ENCODE peak calls at places on chromosomes 11 and 22, in ten cellular contexts. One of them, this sample, is unnamed.
A peak's percentile ranks its signal among the peaks of the same experiment; 100 is the strongest.

GRCh38 chr11:10725907-10726253 is 25.2 kb upstream of the CTR9 start:
- DNase-seq in upper lobe of right lung: no peak
- DNase-seq in heart left ventricle: no peak
- DNase-seq in lung: no peak
- DNase-seq in lower lobe of right lung: no peak
- DNase-seq in heart right ventricle: no peak
- DNase-seq in upper lobe of left lung: no peak
- DNase-seq in A549: no peak
- DNase-seq in osteoblast: no peak
- DNase-seq in left ventricle myocardium inferior: no peak
- DNase-seq in this sample: no peak

GRCh38 chr11:93017821-93018690 is 48.6 kb downstream of the MTNR1B start:
- DNase-seq in upper lobe of left lung: no peak
- DNase-seq in heart right ventricle: no peak
- DNase-seq in osteoblast: peak; percentile 76
- DNase-seq in upper lobe of right lung: no peak
- DNase-seq in left ventricle myocardium inferior: no peak
- DNase-seq in A549: no peak
- DNase-seq in lung: no peak
- DNase-seq in heart left ventricle: no peak
- DNase-seq in lower lobe of right lung: no peak
- DNase-seq in this sample: no peak

GRCh38 chr22:28207281-28208030 is 288.4 kb upstream of the PITPNB start:
- DNase-seq in heart left ventricle: no peak
- DNase-seq in A549: no peak
- DNase-seq in osteoblast: no peak
- DNase-seq in upper lobe of right lung: no peak
- DNase-seq in left ventricle myocardium inferior: no peak
- DNase-seq in heart right ventricle: no peak
- DNase-seq in lower lobe of right lung: no peak
- DNase-seq in upper lobe of left lung: no peak
- DNase-seq in lung: no peak
- DNase-seq in this sample: no peak

GRCh38 chr11:129023968-129024676 is 81.5 kb upstream of the TP53AIP1 start:
- DNase-seq in left ventricle myocardium inferior: no peak
- DNase-seq in lung: peak; percentile 55
- DNase-seq in A549: no peak
- DNase-seq in upper lobe of right lung: no peak
- DNase-seq in heart left ventricle: no peak
- DNase-seq in osteoblast: no peak
- DNase-seq in lower lobe of right lung: peak; percentile 52
- DNase-seq in upper lobe of left lung: peak; percentile 82
- DNase-seq in heart right ventricle: no peak
- DNase-seq in this sample: no peak

GRCh38 chr11:13772223-13773046 is 104.0 kb downstream of the FAR1 start:
- DNase-seq in lung: no peak
- DNase-seq in upper lobe of left lung: no peak
- DNase-seq in heart left ventricle: peak; percentile 18
- DNase-seq in lower lobe of right lung: no peak
- DNase-seq in osteoblast: peak; percentile 50
- DNase-seq in A549: peak; percentile 16
- DNase-seq in left ventricle myocardium inferior: no peak
- DNase-seq in heart right ventricle: peak; percentile 7
- DNase-seq in upper lobe of right lung: no peak
- DNase-seq in this sample: no peak

GRCh38 chr22:31230871-31231621 is 18.9 kb downstream of the LIMK2 start:
- DNase-seq in lung: peak; percentile 52
- DNase-seq in upper lobe of right lung: no peak
- DNase-seq in heart left ventricle: peak; percentile 46
- DNase-seq in left ventricle myocardium inferior: no peak
- DNase-seq in upper lobe of left lung: peak; percentile 76
- DNase-seq in osteoblast: peak; percentile 81
- DNase-seq in A549: no peak
- DNase-seq in heart right ventricle: peak; percentile 57
- DNase-seq in lower lobe of right lung: no peak
- DNase-seq in this sample: peak; percentile 44

GRCh38 chr22:31093956-31094622 is 13.0 kb downstream of the SMTN start:
- DNase-seq in heart left ventricle: peak; percentile 73
- DNase-seq in heart right ventricle: peak; percentile 73
- DNase-seq in left ventricle myocardium inferior: peak; percentile 77
- DNase-seq in lung: no peak
- DNase-seq in lower lobe of right lung: no peak
- DNase-seq in upper lobe of right lung: no peak
- DNase-seq in osteoblast: peak; percentile 86
- DNase-seq in A549: no peak
- DNase-seq in upper lobe of left lung: no peak
- DNase-seq in this sample: peak; percentile 51

GRCh38 chr11:27807594-27807993 is 107.3 kb upstream of the BDNF start:
- DNase-seq in lung: no peak
- DNase-seq in upper lobe of left lung: no peak
- DNase-seq in left ventricle myocardium inferior: no peak
- DNase-seq in lower lobe of right lung: no peak
- DNase-seq in osteoblast: peak; percentile 73
- DNase-seq in heart right ventricle: no peak
- DNase-seq in heart left ventricle: no peak
- DNase-seq in A549: no peak
- DNase-seq in upper lobe of right lung: no peak
- DNase-seq in this sample: no peak

GRCh38 chr11:47318166-47318565 is 34.3 kb downstream of the MYBPC3 start:
- DNase-seq in osteoblast: peak; percentile 4
- DNase-seq in heart left ventricle: no peak
- DNase-seq in upper lobe of left lung: no peak
- DNase-seq in left ventricle myocardium inferior: no peak
- DNase-seq in heart right ventricle: no peak
- DNase-seq in lower lobe of right lung: no peak
- DNase-seq in lung: no peak
- DNase-seq in A549: no peak
- DNase-seq in upper lobe of right lung: no peak
- DNase-seq in this sample: no peak

GRCh38 chr11:47317078-47317828 is 35.2 kb downstream of the MYBPC3 start:
- DNase-seq in osteoblast: no peak
- DNase-seq in upper lobe of right lung: no peak
- DNase-seq in left ventricle myocardium inferior: no peak
- DNase-seq in upper lobe of left lung: no peak
- DNase-seq in A549: no peak
- DNase-seq in heart left ventricle: no peak
- DNase-seq in heart right ventricle: no peak
- DNase-seq in lower lobe of right lung: no peak
- DNase-seq in lung: no peak
- DNase-seq in this sample: no peak

DNA sequence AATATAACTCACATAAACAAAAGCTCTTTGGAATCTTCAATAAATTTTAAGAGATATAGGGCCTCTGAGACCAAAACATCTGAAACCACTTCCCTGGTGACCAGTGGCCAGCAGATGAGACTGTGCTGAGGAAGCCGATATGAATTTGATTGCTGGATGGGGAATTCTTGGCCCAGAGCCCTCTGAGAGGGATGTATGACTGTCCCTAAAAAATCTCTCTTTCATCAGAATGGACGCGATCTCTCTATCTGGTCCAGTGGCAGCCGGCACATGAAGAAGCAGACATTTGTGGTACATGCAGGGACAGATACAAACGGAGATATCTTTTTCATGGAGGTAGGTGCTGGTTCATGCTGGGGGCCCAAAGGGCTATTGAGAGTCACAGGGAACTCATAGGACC is 37.5 kb downstream of the MYBPC3 start:
- DNase-seq in lung: no peak
- DNase-seq in A549: no peak
- DNase-seq in left ventricle myocardium inferior: no peak
- DNase-seq in osteoblast: peak; percentile 74
- DNase-seq in heart left ventricle: no peak
- DNase-seq in heart right ventricle: no peak
- DNase-seq in lower lobe of right lung: no peak
- DNase-seq in upper lobe of left lung: no peak
- DNase-seq in upper lobe of right lung: no peak
- DNase-seq in this sample: no peak
- H3K9me3 ChIP-seq in lung: no peaks in the 10 kb centered on the region
- H3K9me3 ChIP-seq in A549: no peaks in the 10 kb centered on the region
- H3K9me3 ChIP-seq in left ventricle myocardium inferior: no peaks in the 10 kb centered on the region
- H3K9me3 ChIP-seq in osteoblast: no peaks in the 10 kb centered on the region
- H3K9me3 ChIP-seq in heart left ventricle: no peaks in the 10 kb centered on the region
- H3K9me3 ChIP-seq in heart right ventricle: no peaks in the 10 kb centered on the region
- H3K9me3 ChIP-seq in lower lobe of right lung: no peaks in the 10 kb centered on the region
- H3K9me3 ChIP-seq in upper lobe of left lung: no peaks in the 10 kb centered on the region
- H3K9me3 ChIP-seq in upper lobe of right lung: no peaks in the 10 kb centered on the region
- H3K9me3 ChIP-seq in this sample: no peaks in the 10 kb centered on the region

GRCh38 chr11:63602296-63602695 is 11.9 kb downstream of the PLAAT3 start:
- DNase-seq in upper lobe of left lung: no peak
- DNase-seq in lung: no peak
- DNase-seq in osteoblast: peak; percentile 89
- DNase-seq in lower lobe of right lung: no peak
- DNase-seq in heart left ventricle: no peak
- DNase-seq in heart right ventricle: peak; percentile 26
- DNase-seq in upper lobe of right lung: no peak
- DNase-seq in A549: no peak
- DNase-seq in left ventricle myocardium inferior: no peak
- DNase-seq in this sample: peak; percentile 36
- H3K27ac ChIP-seq in upper lobe of left lung: no peak overlapping the region
- H3K27ac ChIP-seq in lung: no peak overlapping the region
- H3K27ac ChIP-seq in osteoblast: peak overlapping the region; percentile 92
- H3K27ac ChIP-seq in lower lobe of right lung: no peak overlapping the region
- H3K27ac ChIP-seq in heart left ventricle: peak overlapping the region; percentile 60
- H3K27ac ChIP-seq in heart right ventricle: peak overlapping the region; percentile 61
- H3K27ac ChIP-seq in upper lobe of right lung: no peak overlapping the region
- H3K27ac ChIP-seq in A549: no peak overlapping the region
- H3K27ac ChIP-seq in left ventricle myocardium inferior: peak overlapping the region; percentile 68
- H3K27ac ChIP-seq in this sample: peak overlapping the region; percentile 41

DNA sequence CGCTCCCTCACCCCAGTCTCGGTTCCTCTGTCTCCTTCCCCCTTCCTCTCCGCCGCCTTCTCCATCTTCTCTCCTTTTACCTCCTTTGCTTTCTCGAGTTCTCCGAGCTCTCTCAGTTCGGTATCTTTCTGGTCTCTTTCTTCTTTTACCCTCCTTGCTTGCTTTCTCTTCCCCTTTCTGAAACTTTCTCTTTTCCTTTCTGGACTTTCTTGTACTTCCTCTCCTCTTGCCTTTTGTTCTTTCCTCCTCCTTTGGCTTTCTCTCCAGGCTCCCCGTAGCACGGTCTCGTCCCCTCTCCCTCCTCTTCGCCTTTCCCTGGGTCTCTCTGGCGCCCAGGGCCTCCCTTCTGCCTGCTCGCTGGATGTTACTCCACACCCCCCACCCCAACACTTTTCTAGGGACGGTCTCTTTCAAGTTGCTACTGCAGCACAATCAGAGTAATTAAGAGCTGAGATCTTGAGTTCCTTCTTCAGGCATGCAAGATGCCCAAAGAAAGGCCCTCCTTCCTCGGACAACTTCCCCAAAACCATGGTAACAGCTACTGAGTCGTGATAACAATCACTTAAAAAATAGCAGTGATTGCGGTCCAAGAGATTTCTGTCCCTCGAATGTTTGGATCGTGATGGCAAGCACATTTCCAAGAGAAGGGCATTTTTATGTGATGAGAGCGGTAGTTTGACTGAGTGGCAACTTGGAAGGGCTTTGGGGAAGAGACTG is 487 bp upstream of the TENM4 start:
- DNase-seq in heart right ventricle: peak; percentile 5
- DNase-seq in upper lobe of left lung: no peak
- DNase-seq in osteoblast: peak; percentile 66
- DNase-seq in left ventricle myocardium inferior: no peak
- DNase-seq in lung: no peak
- DNase-seq in heart left ventricle: no peak
- DNase-seq in A549: no peak
- DNase-seq in lower lobe of right lung: no peak
- DNase-seq in upper lobe of right lung: no peak
- DNase-seq in this sample: peak; percentile 15
- TF ChIP-seq CTCF in heart right ventricle: no peak
- TF ChIP-seq CTCF in upper lobe of left lung: no peak
- TF ChIP-seq CTCF in osteoblast: no peak
- TF ChIP-seq CTCF in left ventricle myocardium inferior: peak; percentile 2
- TF ChIP-seq CTCF in lung: no peak
- TF ChIP-seq CTCF in heart left ventricle: no peak
- TF ChIP-seq CTCF in A549: no peak
- TF ChIP-seq CTCF in lower lobe of right lung: no peak
- TF ChIP-seq CTCF in upper lobe of right lung: no peak
- TF ChIP-seq CTCF in this sample: no peak

GRCh38 chr22:48717883-48718817 is 1109.5 kb downstream of the BRD1 start:
- DNase-seq in upper lobe of left lung: no peak
- DNase-seq in upper lobe of right lung: peak; percentile 48
- DNase-seq in lower lobe of right lung: no peak
- DNase-seq in heart left ventricle: no peak
- DNase-seq in left ventricle myocardium inferior: peak; percentile 9
- DNase-seq in osteoblast: peak; percentile 65
- DNase-seq in lung: no peak
- DNase-seq in heart right ventricle: no peak
- DNase-seq in A549: no peak
- DNase-seq in this sample: no peak

GRCh38 chr22:48718818-48719500 is 1108.7 kb downstream of the BRD1 start:
- DNase-seq in upper lobe of right lung: peak; percentile 48
- DNase-seq in upper lobe of left lung: no peak
- DNase-seq in lung: no peak
- DNase-seq in lower lobe of right lung: no peak
- DNase-seq in heart right ventricle: no peak
- DNase-seq in osteoblast: peak; percentile 80
- DNase-seq in A549: no peak
- DNase-seq in left ventricle myocardium inferior: peak; percentile 0
- DNase-seq in heart left ventricle: no peak
- DNase-seq in this sample: no peak

GRCh38 chr22:48715511-48715910 is 1112.2 kb downstream of the BRD1 start:
- DNase-seq in lung: no peak
- DNase-seq in upper lobe of right lung: peak; percentile 28
- DNase-seq in heart left ventricle: no peak
- DNase-seq in heart right ventricle: no peak
- DNase-seq in lower lobe of right lung: no peak
- DNase-seq in upper lobe of left lung: no peak
- DNase-seq in A549: no peak
- DNase-seq in osteoblast: no peak
- DNase-seq in left ventricle myocardium inferior: no peak
- DNase-seq in this sample: no peak

GRCh38 chr22:48719978-48720661 is 1107.6 kb downstream of the BRD1 start:
- DNase-seq in left ventricle myocardium inferior: peak; percentile 8
- DNase-seq in heart right ventricle: no peak
- DNase-seq in lung: no peak
- DNase-seq in A549: peak; percentile 10
- DNase-seq in upper lobe of right lung: peak; percentile 35
- DNase-seq in heart left ventricle: no peak
- DNase-seq in lower lobe of right lung: no peak
- DNase-seq in osteoblast: peak; percentile 37
- DNase-seq in upper lobe of left lung: no peak
- DNase-seq in this sample: no peak

DNA sequence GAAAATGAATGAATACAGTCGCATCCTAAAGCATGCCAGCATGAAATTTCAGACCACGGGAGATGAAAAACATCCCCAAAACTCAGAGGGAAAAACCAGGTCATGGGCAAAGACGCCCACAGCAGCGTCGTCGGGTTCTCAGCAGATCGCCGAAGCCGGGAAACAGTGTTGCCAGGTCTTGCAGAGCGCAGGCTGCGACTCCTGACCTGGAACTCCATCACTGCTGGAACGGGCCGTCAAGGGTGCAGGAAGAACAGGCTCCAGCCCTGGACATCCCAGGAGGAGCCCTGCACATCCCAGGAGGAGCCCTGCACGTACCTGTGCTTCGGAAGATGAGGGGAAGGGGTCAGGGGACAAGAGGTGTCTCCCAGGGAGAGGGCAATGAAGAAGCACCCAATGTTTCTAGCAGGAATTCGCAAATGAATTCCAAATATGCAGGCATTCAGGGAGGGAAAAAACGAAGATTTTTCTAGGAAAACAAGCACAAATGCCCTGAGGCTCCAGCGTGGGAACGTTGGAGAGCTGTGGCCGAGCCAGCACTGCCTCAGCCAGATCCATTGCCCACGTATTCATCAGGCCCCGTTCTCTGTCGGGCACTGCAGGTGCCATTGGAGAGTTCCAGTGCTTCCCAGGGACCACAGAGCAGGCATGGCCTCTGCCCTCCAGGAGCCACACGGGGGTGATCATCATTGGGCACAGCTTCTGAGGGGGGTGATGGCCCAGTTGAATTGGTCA is 1110.4 kb downstream of the BRD1 start:
- DNase-seq in osteoblast: peak; percentile 44
- DNase-seq in upper lobe of left lung: no peak
- DNase-seq in heart right ventricle: no peak
- DNase-seq in left ventricle myocardium inferior: peak; percentile 8
- DNase-seq in lower lobe of right lung: no peak
- DNase-seq in heart left ventricle: no peak
- DNase-seq in A549: no peak
- DNase-seq in upper lobe of right lung: peak; percentile 53
- DNase-seq in lung: no peak
- DNase-seq in this sample: no peak
- H3K9me3 ChIP-seq in osteoblast: no peaks in the 10 kb centered on the region
- H3K9me3 ChIP-seq in upper lobe of left lung: no peaks in the 10 kb centered on the region
- H3K9me3 ChIP-seq in heart right ventricle: no peaks in the 10 kb centered on the region
- H3K9me3 ChIP-seq in left ventricle myocardium inferior: peaks cover 10% of the 10 kb centered on the region
- H3K9me3 ChIP-seq in lower lobe of right lung: no peaks in the 10 kb centered on the region
- H3K9me3 ChIP-seq in heart left ventricle: peaks cover 8% of the 10 kb centered on the region
- H3K9me3 ChIP-seq in A549: no peaks in the 10 kb centered on the region
- H3K9me3 ChIP-seq in upper lobe of right lung: no peaks in the 10 kb centered on the region
- H3K9me3 ChIP-seq in lung: no peaks in the 10 kb centered on the region
- H3K9me3 ChIP-seq in this sample: no peaks in the 10 kb centered on the region